ENCODE peak calls at places on chromosomes 5 and 9, in seven cellular contexts. R is heart left ventricle, P is uterus, T is OCI-LY7, Y is thyroid gland, N is BJ, L is transverse colon. S is an unnamed sample.

GRCh38 chr5:15326471-15326870 is 173.5 kb upstream of the FBXL7 start:
- DNase-seq in L (no peak), T (no peak), N (no peak), P (no peak), R (no peak), Y (no peak), S (no peak)

GRCh38 chr5:112174959-112175594 is 244.0 kb downstream of the EPB41L4A start:
- DNase-seq in N (no peak), P (peak), R (peak), T (peak), Y (peak), L (no peak), S (peak)

GRCh38 chr5:180665682-180666404 is 16.4 kb upstream of the FLT4 start:
- DNase-seq in T (no peak), R (no peak), P (no peak), L (no peak), Y (no peak), N (no peak), S (no peak)

GRCh38 chr9:135501261-135502167 is 1.0 kb downstream of the MRPS2 start:
- DNase-seq in L (peak), P (no peak), Y (no peak), R (peak), N (no peak), T (no peak), S (no peak)

GRCh38 chr9:110545705-110546104 is 33.8 kb downstream of the SVEP1 start:
- DNase-seq in P (no peak), N (no peak), R (peak), T (no peak), L (no peak), Y (no peak), S (no peak)

GRCh38 chr5:1009359-1010180 is 968 bp downstream of the NKD2 start:
- DNase-seq in R (peak), L (no peak), T (no peak), N (no peak), P (no peak), Y (peak), S (peak)

GRCh38 chr5:99644822-99645221 is 716.0 kb upstream of the CHD1 start:
- DNase-seq in R (no peak), Y (no peak), N (no peak), L (no peak), T (no peak), P (no peak), S (no peak)

GRCh38 chr5:63854076-63854475 is 108.2 kb downstream of the HTR1A start:
- DNase-seq in L (no peak), T (no peak), N (no peak), R (no peak), Y (no peak), P (no peak), S (no peak)

GRCh38 chr5:97044057-97044456 is 98.4 kb downstream of the LIX1 start:
- DNase-seq in N (no peak), L (peak), R (peak), Y (peak), P (peak), T (no peak), S (no peak)

GRCh38 chr9:72588336-72588735 is 66.9 kb downstream of the TMC1 start:
- DNase-seq in T (no peak), Y (peak), N (no peak), R (no peak), P (peak), L (no peak), S (no peak)

GRCh38 chr5:108749130-108749861 is 1.6 kb downstream of the FER start:
- DNase-seq in Y (peak), P (no peak), N (no peak), T (peak), R (no peak), L (no peak), S (no peak)

GRCh38 chr5:14407746-14408175 is 173.8 kb upstream of the OTULINL start:
- DNase-seq in R (peak), L (no peak), T (no peak), P (no peak), Y (no peak), N (no peak), S (no peak)

GRCh38 chr9:13013976-13014375 is 239.2 kb downstream of the LURAP1L start:
- DNase-seq in P (no peak), N (no peak), L (no peak), Y (no peak), R (no peak), T (no peak), S (no peak)

GRCh38 chr5:84861306-84861705 is 476.6 kb upstream of the EDIL3 start:
- DNase-seq in Y (no peak), T (no peak), P (no peak), R (no peak), L (no peak), N (no peak), S (no peak)

GRCh38 chr5:135979510-135979909 is 24.7 kb upstream of the LECT2 start:
- DNase-seq in P (no peak), T (no peak), R (no peak), N (peak), Y (no peak), L (no peak), S (no peak)

GRCh38 chr5:125486634-125487033 is 740.2 kb upstream of the ZNF608 start:
- DNase-seq in N (no peak), L (no peak), R (no peak), T (no peak), Y (no peak), P (no peak), S (no peak)

GRCh38 chr9:135130266-135130976 is 43.0 kb downstream of the OLFM1 start:
- DNase-seq in N (no peak), P (no peak), Y (peak), T (no peak), R (peak), L (peak), S (no peak)

GRCh38 chr9:37529111-37529510 is 43.4 kb downstream of the POLR1E start:
- DNase-seq in Y (no peak), T (peak), R (no peak), P (no peak), L (peak), N (no peak), S (no peak)

GRCh38 chr9:70668751-70669150 is 254.3 kb upstream of the KLF9 start:
- DNase-seq in R (no peak), Y (no peak), P (no peak), L (no peak), T (no peak), N (no peak), S (no peak)

GRCh38 chr9:111483419-111483861 is 743 bp downstream of the ECPAS start:
- DNase-seq in N (no peak), R (no peak), L (peak), Y (peak), P (no peak), T (peak), S (peak)

GRCh38 chr5:10489810-10490426 is 48.2 kb downstream of the ROPN1L start:
- DNase-seq in N (no peak), R (no peak), L (no peak), Y (no peak), P (no peak), T (peak), S (no peak)

GRCh38 chr5:36523450-36523849 is 83.0 kb upstream of the SLC1A3 start:
- DNase-seq in Y (no peak), P (no peak), N (no peak), T (no peak), R (no peak), L (no peak), S (no peak)

GRCh38 chr5:36521219-36521618 is 85.2 kb upstream of the SLC1A3 start:
- DNase-seq in R (no peak), Y (no peak), P (no peak), T (no peak), L (no peak), N (no peak), S (no peak)

GRCh38 chr5:36523931-36524330 is 82.5 kb upstream of the SLC1A3 start:
- DNase-seq in T (no peak), R (no peak), P (no peak), L (no peak), N (no peak), Y (no peak), S (no peak)

GRCh38 chr5:36522746-36523065 is 83.7 kb upstream of the SLC1A3 start:
- DNase-seq in L (no peak), T (no peak), Y (peak), N (no peak), R (no peak), P (no peak), S (no peak)

DNA sequence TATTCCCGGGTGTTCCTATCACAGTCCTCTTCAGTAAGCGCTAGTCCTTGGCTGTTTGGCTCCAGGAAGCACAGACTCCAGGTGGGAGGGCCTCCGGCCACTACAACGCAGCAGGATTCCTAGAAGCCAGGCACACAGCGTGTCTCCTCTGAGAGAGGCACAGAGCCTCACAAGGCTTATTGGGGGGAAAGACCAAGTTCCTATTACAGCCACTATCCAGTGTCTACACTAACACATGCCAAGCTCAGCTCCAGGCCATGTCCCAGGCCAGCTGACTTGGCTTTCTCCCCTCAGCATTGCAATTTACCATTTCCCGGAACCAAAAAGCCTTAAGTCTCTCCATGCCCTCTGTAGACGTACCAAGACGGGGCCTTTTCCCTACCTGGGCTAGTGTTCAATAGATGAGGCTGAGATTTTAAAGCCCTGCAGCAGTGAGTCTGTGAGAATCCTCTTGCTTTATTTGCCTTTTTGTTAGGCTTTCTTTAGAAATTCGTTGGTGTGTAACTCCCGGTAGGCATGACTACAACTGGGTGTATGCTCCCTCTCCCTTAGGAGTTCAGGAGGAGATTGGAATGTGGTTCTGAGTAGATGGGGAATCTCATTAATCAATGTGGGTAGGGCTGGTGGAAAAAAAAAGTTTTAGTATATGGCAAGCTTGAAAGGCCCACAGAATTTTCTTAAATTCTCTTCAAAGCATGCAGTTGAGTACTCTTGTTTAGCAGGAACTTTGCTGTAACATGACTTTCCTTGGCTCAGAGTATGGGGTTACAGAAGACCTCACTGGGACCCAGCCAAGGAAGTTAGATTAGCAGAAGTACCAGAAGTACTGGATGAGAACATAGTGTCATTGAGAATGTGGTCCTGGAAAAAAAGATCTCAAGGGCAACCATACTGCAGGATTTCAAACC is 84.3 kb upstream of the SLC1A3 start:
- DNase-seq in N (no peak), L (no peak), Y (peak), T (no peak), R (peak), P (no peak), S (no peak)
- TF ChIP-seq CTCF in N (no peak), L (no peak), Y (no peak), T (no peak), R (no peak), P (no peak), S (no peak)

DNA sequence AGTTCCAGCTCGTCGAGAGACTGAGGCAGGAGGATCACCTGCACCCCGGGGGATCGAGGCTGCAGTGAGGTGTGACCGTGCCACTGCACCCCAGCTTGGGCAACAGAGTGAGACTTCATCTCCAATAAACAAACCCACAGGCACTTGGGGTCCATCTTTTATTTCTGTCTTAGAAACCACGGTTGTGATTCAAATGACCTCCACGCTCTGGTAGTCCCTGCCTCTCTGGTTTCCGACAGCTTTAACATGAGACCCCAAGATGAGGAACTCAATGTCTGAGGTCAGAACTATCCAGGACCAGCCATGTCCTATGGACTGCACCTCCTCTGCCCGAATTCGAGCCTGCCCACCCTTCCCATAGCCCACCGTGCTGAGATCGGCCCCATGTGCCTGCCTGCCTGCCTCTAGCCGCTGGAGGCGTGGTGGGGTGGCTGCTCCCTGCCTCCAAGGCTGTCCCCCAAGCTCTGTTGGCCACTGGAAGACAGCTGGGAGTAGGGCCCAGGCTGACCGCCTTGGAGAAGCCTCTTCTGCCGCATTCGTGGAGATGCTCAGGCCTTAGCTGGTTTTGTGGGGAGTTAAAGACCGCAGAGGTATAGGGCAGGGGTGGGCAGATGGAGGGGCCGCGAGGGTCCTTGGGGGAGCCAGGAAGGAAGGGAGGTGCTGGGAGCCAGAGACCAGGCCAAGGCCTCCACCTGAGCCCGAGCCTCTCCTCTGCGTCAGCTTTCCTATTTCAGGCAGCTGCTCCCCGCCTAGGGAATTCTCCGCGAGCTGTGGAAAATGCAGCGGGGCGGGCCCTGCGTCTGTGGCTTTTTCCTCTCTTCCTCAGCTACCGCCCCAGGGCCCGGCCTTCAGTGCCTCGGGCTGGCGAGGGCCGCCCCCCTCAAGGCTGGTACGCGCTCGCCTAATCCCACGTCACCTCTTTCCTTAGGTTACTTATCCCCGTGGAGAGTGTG is 6.9 kb upstream of the WDR5 start:
- DNase-seq in L (no peak), P (no peak), N (no peak), T (peak), Y (no peak), R (no peak), S (peak)
- TF ChIP-seq CTCF in L (no peak), P (no peak), N (no peak), T (no peak), Y (no peak), R (no peak), S (no peak)

GRCh38 chr9:97959585-97959984 is 21.6 kb upstream of the HEMGN start:
- DNase-seq in T (no peak), R (no peak), N (no peak), Y (no peak), P (no peak), L (no peak), S (no peak)
- TF ChIP-seq CTCF in T (no peak), R (no peak), N (no peak), Y (no peak), P (no peak), L (no peak), S (no peak)

GRCh38 chr5:127419858-127420257 is 97.6 kb upstream of the PRRC1 start:
- DNase-seq in P (no peak), N (no peak), T (no peak), Y (no peak), L (no peak), R (no peak), S (no peak)

GRCh38 chr5:127417534-127417933 is 99.9 kb upstream of the PRRC1 start:
- DNase-seq in T (no peak), Y (no peak), L (no peak), N (no peak), R (no peak), P (no peak), S (no peak)

GRCh38 chr5:127418378-127418777 is 99.1 kb upstream of the PRRC1 start:
- DNase-seq in R (no peak), T (no peak), L (no peak), Y (no peak), N (no peak), P (no peak), S (no peak)

GRCh38 chr5:127416896-127417295 is 100.5 kb upstream of the PRRC1 start:
- DNase-seq in Y (no peak), P (no peak), R (no peak), L (no peak), N (no peak), T (no peak), S (no peak)

DNA sequence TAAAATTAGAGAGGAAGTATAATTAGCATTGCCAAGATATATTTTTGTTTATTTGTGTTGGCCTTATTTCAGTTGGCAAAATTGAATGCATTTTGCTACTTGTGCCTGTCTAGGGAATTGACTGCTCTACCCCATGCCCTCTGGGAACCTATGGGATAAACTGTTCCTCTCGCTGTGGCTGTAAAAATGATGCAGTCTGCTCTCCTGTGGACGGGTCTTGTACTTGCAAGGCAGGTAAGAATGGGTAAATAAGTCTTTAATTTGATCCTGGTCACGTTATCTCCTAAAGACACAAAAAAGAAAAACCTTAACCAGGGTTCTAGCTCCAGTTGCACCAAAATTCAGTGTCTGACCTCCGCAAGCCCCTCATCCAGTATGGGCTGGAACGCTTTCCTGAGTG is 98.4 kb upstream of the PRRC1 start:
- DNase-seq in P (no peak), Y (no peak), N (no peak), T (no peak), L (no peak), R (no peak), S (no peak)
- TF ChIP-seq CTCF in P (no peak), Y (no peak), N (no peak), T (no peak), L (no peak), R (no peak), S (no peak)

S was measured in glutamatergic neuron.